ENCODE peak calls at places on chromosomes 4 and X, in ten cellular contexts. Y is IMR-90; H is Right ventricle myocardium superior; J is AG08396; E is naive thymus-derived CD4-positive, alpha-beta T cell; N is GM23338; V is NCI-H1092 treated with DMSO at 0.1 percent for 48 hours; C is ELR; A is HuH-7.5; F is fibroblast of mammary gland. K is an unnamed sample.

GRCh38 chrX:9997041-9997440 is 29.9 kb downstream of the CLDN34 start:
- DNase-seq in F (no peak), C (no peak), N (no peak), Y (no peak), A (no peak), J (no peak), V (no peak), E (no peak), H (no peak), K (no peak)

GRCh38 chr4:58658701-58659100 is 1548.5 kb upstream of the IGFBP7 start:
- DNase-seq in V (no peak), C (no peak), A (no peak), J (no peak), F (no peak), E (no peak), N (no peak), Y (no peak), H (no peak), K (no peak)

GRCh38 chrX:153353416-153353815 is 19.5 kb downstream of the ZNF275 start:
- DNase-seq in N (peak), H (no peak), A (no peak), E (no peak), J (peak), F (no peak), C (no peak), Y (no peak), V (no peak), K (no peak)

GRCh38 chr4:146124023-146124680 is 51.4 kb upstream of the LSM6 start:
- DNase-seq in J (no peak), C (peak), Y (peak), F (peak), A (no peak), H (no peak), V (no peak), N (peak), E (no peak), K (no peak)

GRCh38 chrX:108223606-108224005 is 132.0 kb downstream of the ATG4A start:
- DNase-seq in C (no peak), J (no peak), A (no peak), Y (no peak), V (no peak), H (no peak), E (no peak), F (no peak), N (no peak), K (no peak)

GRCh38 chr4:124640037-124640730 is 72.3 kb downstream of the ANKRD50 start:
- DNase-seq in Y (peak), N (no peak), A (no peak), C (peak), V (no peak), F (peak), H (no peak), J (peak), E (no peak), K (no peak)

GRCh38 chrX:84363674-84364073 is 138.6 kb downstream of the HDX start:
- DNase-seq in E (no peak), C (no peak), F (peak), Y (no peak), H (no peak), N (peak), V (no peak), A (no peak), J (no peak), K (no peak)

GRCh38 chr4:86935833-86936721 is 1.3 kb downstream of the AFF1 start:
- DNase-seq in H (peak), N (peak), J (peak), F (peak), E (peak), C (peak), A (peak), V (no peak), Y (peak), K (peak)

GRCh38 chr4:19128176-19128575 is 1106.6 kb upstream of the LCORL start:
- DNase-seq in A (no peak), V (no peak), J (no peak), N (no peak), Y (no peak), C (no peak), F (no peak), E (no peak), H (no peak), K (no peak)

GRCh38 chr4:75621715-75622114 is 8.6 kb downstream of the CDKL2 start:
- DNase-seq in E (no peak), F (no peak), C (no peak), H (no peak), V (no peak), A (no peak), N (no peak), J (no peak), Y (no peak), K (no peak)

GRCh38 chr4:153326513-153326912 is 18.0 kb upstream of the MND1 start:
- DNase-seq in E (no peak), C (peak), Y (peak), F (peak), A (no peak), V (no peak), N (no peak), H (no peak), J (no peak), K (no peak)

GRCh38 chr4:128393111-128393704 is 105.6 kb upstream of the PGRMC2 start:
- DNase-seq in C (no peak), N (no peak), Y (peak), A (no peak), E (no peak), V (peak), F (peak), H (no peak), J (no peak), K (no peak)

GRCh38 chr4:138875886-138876608 is 139.5 kb upstream of the NOCT start:
- DNase-seq in A (no peak), N (no peak), J (peak), Y (peak), E (no peak), C (peak), V (no peak), F (peak), H (no peak), K (no peak)

GRCh38 chr4:169253087-169253675 is 17.6 kb downstream of the SH3RF1 start:
- DNase-seq in N (no peak), C (no peak), E (no peak), V (no peak), A (no peak), F (no peak), J (no peak), Y (no peak), H (no peak), K (no peak)

GRCh38 chrX:106249706-106250379 is 81.7 kb downstream of the PWWP3B start:
- DNase-seq in H (no peak), C (no peak), Y (no peak), V (no peak), A (no peak), N (no peak), E (no peak), J (no peak), F (peak), K (no peak)

GRCh38 chrX:104565791-104566687 is at the start of gene IL1RAPL2:
- DNase-seq in F (peak), A (peak), Y (no peak), J (no peak), E (no peak), H (no peak), V (peak), C (peak), N (peak), K (no peak)

GRCh38 chr4:7904942-7905341 is 34.7 kb downstream of the AFAP1 start:
- DNase-seq in Y (peak), F (peak), C (peak), H (no peak), J (peak), A (no peak), N (no peak), V (no peak), E (no peak), K (no peak)

GRCh38 chr4:130333241-130333759 is 1237.3 kb downstream of the C4orf33 start:
- DNase-seq in J (no peak), H (no peak), F (no peak), N (no peak), A (no peak), Y (no peak), E (no peak), V (no peak), C (no peak), K (no peak)

GRCh38 chr4:124230268-124230667 is 482.3 kb downstream of the ANKRD50 start:
- DNase-seq in Y (no peak), A (no peak), C (no peak), F (no peak), E (no peak), N (peak), H (no peak), J (no peak), V (no peak), K (no peak)

GRCh38 chr4:119744580-119744979 is 116.0 kb upstream of the PDE5A start:
- DNase-seq in E (no peak), F (no peak), A (no peak), J (no peak), Y (no peak), H (no peak), V (no peak), N (no peak), C (peak), K (no peak)

K was measured in naive B cell.